ENCODE peak calls at places on chromosomes 4 and X, in seven cellular contexts. One of them, this sample, is unnamed.

GRCh38 chrX:57453901-57454300 is 137.9 kb upstream of the ZXDB start:
- DNase-seq in K562: peak; percentile 12
- DNase-seq in fibroblast of mammary gland: peak; percentile 13
- DNase-seq in Peyer's patch: no peak
- DNase-seq in CD8-positive, alpha-beta T cell: no peak
- DNase-seq in upper lobe of left lung: no peak
- DNase-seq in left ventricle myocardium inferior: no peak
- DNase-seq in this sample: no peak

GRCh38 chr4:109040441-109040840 is 262.0 kb downstream of the COL25A1 start:
- DNase-seq in K562: no peak
- DNase-seq in fibroblast of mammary gland: peak; percentile 7
- DNase-seq in Peyer's patch: no peak
- DNase-seq in CD8-positive, alpha-beta T cell: no peak
- DNase-seq in upper lobe of left lung: no peak
- DNase-seq in left ventricle myocardium inferior: no peak
- DNase-seq in this sample: no peak

GRCh38 chrX:129759576-129760061 is 20.1 kb upstream of the SASH3 start:
- DNase-seq in K562: peak; percentile 38
- DNase-seq in fibroblast of mammary gland: peak; percentile 84
- DNase-seq in Peyer's patch: no peak
- DNase-seq in CD8-positive, alpha-beta T cell: peak; percentile 55
- DNase-seq in upper lobe of left lung: no peak
- DNase-seq in left ventricle myocardium inferior: no peak
- DNase-seq in this sample: no peak

GRCh38 chr4:98516042-98516440 is 142.4 kb downstream of the TSPAN5 start:
- DNase-seq in K562: peak; percentile 37
- DNase-seq in fibroblast of mammary gland: peak; percentile 92
- DNase-seq in Peyer's patch: no peak
- DNase-seq in CD8-positive, alpha-beta T cell: no peak
- DNase-seq in upper lobe of left lung: no peak
- DNase-seq in left ventricle myocardium inferior: no peak
- DNase-seq in this sample: no peak

GRCh38 chrX:143837444-143837843 is 46.4 kb upstream of the UBE2NL start:
- DNase-seq in K562: no peak
- DNase-seq in fibroblast of mammary gland: no peak
- DNase-seq in Peyer's patch: no peak
- DNase-seq in CD8-positive, alpha-beta T cell: no peak
- DNase-seq in upper lobe of left lung: no peak
- DNase-seq in left ventricle myocardium inferior: no peak
- DNase-seq in this sample: no peak

GRCh38 chr4:177385576-177386320 is 56.5 kb downstream of the AGA start:
- DNase-seq in K562: no peak
- DNase-seq in fibroblast of mammary gland: peak; percentile 18
- DNase-seq in Peyer's patch: no peak
- DNase-seq in CD8-positive, alpha-beta T cell: no peak
- DNase-seq in upper lobe of left lung: no peak
- DNase-seq in left ventricle myocardium inferior: no peak
- DNase-seq in this sample: no peak

GRCh38 chr4:6900956-6901355 is 8.7 kb upstream of the TBC1D14 start:
- DNase-seq in K562: no peak
- DNase-seq in fibroblast of mammary gland: no peak
- DNase-seq in Peyer's patch: no peak
- DNase-seq in CD8-positive, alpha-beta T cell: no peak
- DNase-seq in upper lobe of left lung: peak; percentile 75
- DNase-seq in left ventricle myocardium inferior: no peak
- DNase-seq in this sample: no peak

GRCh38 chr4:113683143-113683542 is 78.4 kb downstream of the CAMK2D start:
- DNase-seq in K562: no peak
- DNase-seq in fibroblast of mammary gland: no peak
- DNase-seq in Peyer's patch: no peak
- DNase-seq in CD8-positive, alpha-beta T cell: peak; percentile 59
- DNase-seq in upper lobe of left lung: no peak
- DNase-seq in left ventricle myocardium inferior: no peak
- DNase-seq in this sample: no peak

GRCh38 chrX:30039768-30040167 is 175.6 kb upstream of the MAGEB2 start:
- DNase-seq in K562: no peak
- DNase-seq in fibroblast of mammary gland: peak; percentile 2
- DNase-seq in Peyer's patch: no peak
- DNase-seq in CD8-positive, alpha-beta T cell: no peak
- DNase-seq in upper lobe of left lung: no peak
- DNase-seq in left ventricle myocardium inferior: no peak
- DNase-seq in this sample: no peak

GRCh38 chr4:3045500-3045850 is 28.9 kb downstream of the HTT-AS start:
- DNase-seq in K562: peak; percentile 26
- DNase-seq in fibroblast of mammary gland: peak; percentile 63
- DNase-seq in Peyer's patch: no peak
- DNase-seq in CD8-positive, alpha-beta T cell: peak; percentile 72
- DNase-seq in upper lobe of left lung: no peak
- DNase-seq in left ventricle myocardium inferior: peak; percentile 46
- DNase-seq in this sample: peak; percentile 74

GRCh38 chr4:79209822-79210635 is 115.8 kb downstream of the NAA11 start:
- DNase-seq in K562: peak; percentile 79
- DNase-seq in fibroblast of mammary gland: no peak
- DNase-seq in Peyer's patch: peak; percentile 50
- DNase-seq in CD8-positive, alpha-beta T cell: no peak
- DNase-seq in upper lobe of left lung: no peak
- DNase-seq in left ventricle myocardium inferior: no peak
- DNase-seq in this sample: no peak

GRCh38 chrX:10629905-10630304 is 9.5 kb upstream of the MID1 start:
- DNase-seq in K562: no peak
- DNase-seq in fibroblast of mammary gland: no peak
- DNase-seq in Peyer's patch: no peak
- DNase-seq in CD8-positive, alpha-beta T cell: no peak
- DNase-seq in upper lobe of left lung: no peak
- DNase-seq in left ventricle myocardium inferior: no peak
- DNase-seq in this sample: no peak

GRCh38 chrX:17633546-17633945 is 103.7 kb upstream of the SCML1 start:
- DNase-seq in K562: no peak
- DNase-seq in fibroblast of mammary gland: no peak
- DNase-seq in Peyer's patch: no peak
- DNase-seq in CD8-positive, alpha-beta T cell: no peak
- DNase-seq in upper lobe of left lung: no peak
- DNase-seq in left ventricle myocardium inferior: no peak
- DNase-seq in this sample: no peak

GRCh38 chr4:89712141-89712540 is 124.8 kb downstream of the SNCA start:
- DNase-seq in K562: no peak
- DNase-seq in fibroblast of mammary gland: peak; percentile 69
- DNase-seq in Peyer's patch: no peak
- DNase-seq in CD8-positive, alpha-beta T cell: no peak
- DNase-seq in upper lobe of left lung: no peak
- DNase-seq in left ventricle myocardium inferior: no peak
- DNase-seq in this sample: no peak

GRCh38 chr4:40865696-40866095 is 115.9 kb downstream of the NSUN7 start:
- DNase-seq in K562: no peak
- DNase-seq in fibroblast of mammary gland: peak; percentile 18
- DNase-seq in Peyer's patch: no peak
- DNase-seq in CD8-positive, alpha-beta T cell: no peak
- DNase-seq in upper lobe of left lung: no peak
- DNase-seq in left ventricle myocardium inferior: no peak
- DNase-seq in this sample: no peak

GRCh38 chr4:11446156-11446811 is 17.6 kb upstream of the HS3ST1 start:
- DNase-seq in K562: no peak
- DNase-seq in fibroblast of mammary gland: no peak
- DNase-seq in Peyer's patch: no peak
- DNase-seq in CD8-positive, alpha-beta T cell: no peak
- DNase-seq in upper lobe of left lung: no peak
- DNase-seq in left ventricle myocardium inferior: no peak
- DNase-seq in this sample: no peak

GRCh38 chr4:169270810-169271691 is at the start of gene SH3RF1:
- DNase-seq in K562: peak; percentile 51
- DNase-seq in fibroblast of mammary gland: peak; percentile 72
- DNase-seq in Peyer's patch: peak; percentile 91
- DNase-seq in CD8-positive, alpha-beta T cell: no peak
- DNase-seq in upper lobe of left lung: peak; percentile 96
- DNase-seq in left ventricle myocardium inferior: peak; percentile 92
- DNase-seq in this sample: peak; percentile 94

GRCh38 chrX:66042307-66043077 is 2.6 kb upstream of the VSIG4 start:
- DNase-seq in K562: no peak
- DNase-seq in fibroblast of mammary gland: no peak
- DNase-seq in Peyer's patch: no peak
- DNase-seq in CD8-positive, alpha-beta T cell: no peak
- DNase-seq in upper lobe of left lung: no peak
- DNase-seq in left ventricle myocardium inferior: no peak
- DNase-seq in this sample: no peak

GRCh38 chr4:158410272-158410671 is 111.4 kb upstream of the RXFP1 start:
- DNase-seq in K562: no peak
- DNase-seq in fibroblast of mammary gland: peak; percentile 55
- DNase-seq in Peyer's patch: no peak
- DNase-seq in CD8-positive, alpha-beta T cell: no peak
- DNase-seq in upper lobe of left lung: no peak
- DNase-seq in left ventricle myocardium inferior: no peak
- DNase-seq in this sample: no peak

GRCh38 chr4:81606796-81607550 is 135.3 kb upstream of the RASGEF1B start:
- DNase-seq in K562: peak; percentile 27
- DNase-seq in fibroblast of mammary gland: peak; percentile 47
- DNase-seq in Peyer's patch: no peak
- DNase-seq in CD8-positive, alpha-beta T cell: peak; percentile 13
- DNase-seq in upper lobe of left lung: no peak
- DNase-seq in left ventricle myocardium inferior: no peak
- DNase-seq in this sample: no peak

GRCh38 chr4:10981611-10982010 is 297.0 kb upstream of the CLNK start:
- DNase-seq in K562: no peak
- DNase-seq in fibroblast of mammary gland: no peak
- DNase-seq in Peyer's patch: no peak
- DNase-seq in CD8-positive, alpha-beta T cell: no peak
- DNase-seq in upper lobe of left lung: no peak
- DNase-seq in left ventricle myocardium inferior: no peak
- DNase-seq in this sample: no peak

GRCh38 chr4:37393889-37394288 is 149.3 kb downstream of the NWD2 start:
- DNase-seq in K562: no peak
- DNase-seq in fibroblast of mammary gland: no peak
- DNase-seq in Peyer's patch: no peak
- DNase-seq in CD8-positive, alpha-beta T cell: no peak
- DNase-seq in upper lobe of left lung: no peak
- DNase-seq in left ventricle myocardium inferior: no peak
- DNase-seq in this sample: no peak

GRCh38 chr4:53116959-53117358 is 248.9 kb downstream of the SCFD2 start:
- DNase-seq in K562: no peak
- DNase-seq in fibroblast of mammary gland: peak; percentile 42
- DNase-seq in Peyer's patch: no peak
- DNase-seq in CD8-positive, alpha-beta T cell: no peak
- DNase-seq in upper lobe of left lung: no peak
- DNase-seq in left ventricle myocardium inferior: no peak
- DNase-seq in this sample: no peak

GRCh38 chr4:100208964-100209363 is 18.7 kb upstream of the DDIT4L start:
- DNase-seq in K562: no peak
- DNase-seq in fibroblast of mammary gland: peak; percentile 6
- DNase-seq in Peyer's patch: no peak
- DNase-seq in CD8-positive, alpha-beta T cell: no peak
- DNase-seq in upper lobe of left lung: no peak
- DNase-seq in left ventricle myocardium inferior: no peak
- DNase-seq in this sample: no peak

GRCh38 chrX:2701600-2701999 is 10.5 kb downstream of the CD99 start:
- DNase-seq in K562: no peak
- DNase-seq in fibroblast of mammary gland: no peak
- DNase-seq in Peyer's patch: peak; percentile 37
- DNase-seq in CD8-positive, alpha-beta T cell: no peak
- DNase-seq in upper lobe of left lung: no peak
- DNase-seq in left ventricle myocardium inferior: peak; percentile 64
- DNase-seq in this sample: no peak

GRCh38 chrX:2705461-2705860 is 14.4 kb downstream of the CD99 start:
- DNase-seq in K562: no peak
- DNase-seq in fibroblast of mammary gland: no peak
- DNase-seq in Peyer's patch: no peak
- DNase-seq in CD8-positive, alpha-beta T cell: no peak
- DNase-seq in upper lobe of left lung: no peak
- DNase-seq in left ventricle myocardium inferior: no peak
- DNase-seq in this sample: no peak

GRCh38 chrX:2700405-2701320 is 9.6 kb downstream of the CD99 start:
- DNase-seq in K562: no peak
- DNase-seq in fibroblast of mammary gland: no peak
- DNase-seq in Peyer's patch: peak; percentile 1
- DNase-seq in CD8-positive, alpha-beta T cell: no peak
- DNase-seq in upper lobe of left lung: no peak
- DNase-seq in left ventricle myocardium inferior: no peak
- DNase-seq in this sample: no peak

GRCh38 chrX:2705036-2705435 is 13.9 kb downstream of the CD99 start:
- DNase-seq in K562: no peak
- DNase-seq in fibroblast of mammary gland: peak; percentile 50
- DNase-seq in Peyer's patch: peak; percentile 21
- DNase-seq in CD8-positive, alpha-beta T cell: no peak
- DNase-seq in upper lobe of left lung: no peak
- DNase-seq in left ventricle myocardium inferior: peak; percentile 61
- DNase-seq in this sample: no peak

GRCh38 chrX:2703991-2704369 is 12.9 kb downstream of the CD99 start:
- DNase-seq in K562: no peak
- DNase-seq in fibroblast of mammary gland: peak; percentile 62
- DNase-seq in Peyer's patch: peak; percentile 63
- DNase-seq in CD8-positive, alpha-beta T cell: no peak
- DNase-seq in upper lobe of left lung: no peak
- DNase-seq in left ventricle myocardium inferior: peak; percentile 47
- DNase-seq in this sample: no peak
- TF ChIP-seq CTCF in K562: peak; percentile 2
- TF ChIP-seq CTCF in fibroblast of mammary gland: peak; percentile 26
- TF ChIP-seq CTCF in Peyer's patch: peak; percentile 46
- TF ChIP-seq CTCF in CD8-positive, alpha-beta T cell: no peak
- TF ChIP-seq CTCF in upper lobe of left lung: no peak
- TF ChIP-seq CTCF in left ventricle myocardium inferior: peak; percentile 60
- TF ChIP-seq CTCF in this sample: no peak

GRCh38 chr4:110249687-110250387 is 51.4 kb upstream of the ELOVL6 start:
- DNase-seq in K562: no peak
- DNase-seq in fibroblast of mammary gland: peak; percentile 76
- DNase-seq in Peyer's patch: no peak
- DNase-seq in CD8-positive, alpha-beta T cell: no peak
- DNase-seq in upper lobe of left lung: no peak
- DNase-seq in left ventricle myocardium inferior: no peak
- DNase-seq in this sample: no peak

GRCh38 chr4:110247591-110247990 is 49.2 kb upstream of the ELOVL6 start:
- DNase-seq in K562: no peak
- DNase-seq in fibroblast of mammary gland: no peak
- DNase-seq in Peyer's patch: no peak
- DNase-seq in CD8-positive, alpha-beta T cell: no peak
- DNase-seq in upper lobe of left lung: no peak
- DNase-seq in left ventricle myocardium inferior: no peak
- DNase-seq in this sample: no peak

GRCh38 chr4:110245567-110245966 is 47.2 kb upstream of the ELOVL6 start:
- DNase-seq in K562: no peak
- DNase-seq in fibroblast of mammary gland: peak; percentile 69
- DNase-seq in Peyer's patch: no peak
- DNase-seq in CD8-positive, alpha-beta T cell: no peak
- DNase-seq in upper lobe of left lung: no peak
- DNase-seq in left ventricle myocardium inferior: no peak
- DNase-seq in this sample: no peak
- H3K4me3 ChIP-seq in K562: no peak overlapping the region
- H3K4me3 ChIP-seq in fibroblast of mammary gland: no peak overlapping the region
- H3K4me3 ChIP-seq in Peyer's patch: no peak overlapping the region
- H3K4me3 ChIP-seq in CD8-positive, alpha-beta T cell: no peak overlapping the region
- H3K4me3 ChIP-seq in upper lobe of left lung: no peak overlapping the region
- H3K4me3 ChIP-seq in left ventricle myocardium inferior: no peak overlapping the region
- H3K4me3 ChIP-seq in this sample: no peak overlapping the region

GRCh38 chr4:111398906-111399330 is 746.3 kb upstream of the FAM241A start:
- DNase-seq in K562: no peak
- DNase-seq in fibroblast of mammary gland: peak; percentile 70
- DNase-seq in Peyer's patch: no peak
- DNase-seq in CD8-positive, alpha-beta T cell: no peak
- DNase-seq in upper lobe of left lung: no peak
- DNase-seq in left ventricle myocardium inferior: no peak
- DNase-seq in this sample: no peak
- TF ChIP-seq CTCF in K562: no peak
- TF ChIP-seq CTCF in fibroblast of mammary gland: no peak
- TF ChIP-seq CTCF in Peyer's patch: no peak
- TF ChIP-seq CTCF in CD8-positive, alpha-beta T cell: no peak
- TF ChIP-seq CTCF in upper lobe of left lung: no peak
- TF ChIP-seq CTCF in left ventricle myocardium inferior: no peak
- TF ChIP-seq CTCF in this sample: no peak

GRCh38 chr4:30943356-30943755 is 223.2 kb downstream of the PCDH7 start:
- DNase-seq in K562: no peak
- DNase-seq in fibroblast of mammary gland: no peak
- DNase-seq in Peyer's patch: no peak
- DNase-seq in CD8-positive, alpha-beta T cell: no peak
- DNase-seq in upper lobe of left lung: no peak
- DNase-seq in left ventricle myocardium inferior: no peak
- DNase-seq in this sample: no peak
- H3K4me3 ChIP-seq in K562: no peak overlapping the region
- H3K4me3 ChIP-seq in fibroblast of mammary gland: no peak overlapping the region
- H3K4me3 ChIP-seq in Peyer's patch: no peak overlapping the region
- H3K4me3 ChIP-seq in CD8-positive, alpha-beta T cell: no peak overlapping the region
- H3K4me3 ChIP-seq in upper lobe of left lung: no peak overlapping the region
- H3K4me3 ChIP-seq in left ventricle myocardium inferior: no peak overlapping the region
- H3K4me3 ChIP-seq in this sample: no peak overlapping the region